ENCODE peak calls at places on chromosomes 13 and 19, in six cellular contexts. One of them, this sample, is unnamed.

GRCh38 chr13:44649834-44650233 is 73.7 kb upstream of the TSC22D1 start:
- DNase-seq in ascending aorta: no peak
- DNase-seq in stimulated activated CD8-positive, alpha-beta memory T cell treated with anti-CD3 and anti-CD28 coated beads, Interleukin-12 subunit alpha, Interleukin-12 subunit beta, amount 100 ng/mL, for 4 hours: no peak
- DNase-seq in activated T-helper 9 cell treated with anti-CD3 and anti-CD28 coated beads, Interleukin-2, amount 50 U/mL, for 16 hours: no peak
- DNase-seq in left kidney: no peak
- DNase-seq in astrocyte of the hippocampus: no peak
- DNase-seq in this sample: no peak

GRCh38 chr19:28961772-28962500 is 251.0 kb downstream of the UQCRFS1 start:
- DNase-seq in ascending aorta: no peak
- DNase-seq in stimulated activated CD8-positive, alpha-beta memory T cell treated with anti-CD3 and anti-CD28 coated beads, Interleukin-12 subunit alpha, Interleukin-12 subunit beta, amount 100 ng/mL, for 4 hours: no peak
- DNase-seq in activated T-helper 9 cell treated with anti-CD3 and anti-CD28 coated beads, Interleukin-2, amount 50 U/mL, for 16 hours: no peak
- DNase-seq in left kidney: no peak
- DNase-seq in astrocyte of the hippocampus: no peak
- DNase-seq in this sample: no peak

GRCh38 chr13:20148501-20149183 is 12.2 kb downstream of the GJA3 start:
- DNase-seq in ascending aorta: no peak
- DNase-seq in stimulated activated CD8-positive, alpha-beta memory T cell treated with anti-CD3 and anti-CD28 coated beads, Interleukin-12 subunit alpha, Interleukin-12 subunit beta, amount 100 ng/mL, for 4 hours: no peak
- DNase-seq in activated T-helper 9 cell treated with anti-CD3 and anti-CD28 coated beads, Interleukin-2, amount 50 U/mL, for 16 hours: no peak
- DNase-seq in left kidney: no peak
- DNase-seq in astrocyte of the hippocampus: no peak
- DNase-seq in this sample: no peak

GRCh38 chr19:56221851-56222250 is 19.8 kb downstream of the ZSCAN5C start:
- DNase-seq in ascending aorta: no peak
- DNase-seq in stimulated activated CD8-positive, alpha-beta memory T cell treated with anti-CD3 and anti-CD28 coated beads, Interleukin-12 subunit alpha, Interleukin-12 subunit beta, amount 100 ng/mL, for 4 hours: no peak
- DNase-seq in activated T-helper 9 cell treated with anti-CD3 and anti-CD28 coated beads, Interleukin-2, amount 50 U/mL, for 16 hours: no peak
- DNase-seq in left kidney: no peak
- DNase-seq in astrocyte of the hippocampus: no peak
- DNase-seq in this sample: no peak

GRCh38 chr19:17671906-17672305 is 16.2 kb downstream of the UNC13A start:
- DNase-seq in ascending aorta: no peak
- DNase-seq in stimulated activated CD8-positive, alpha-beta memory T cell treated with anti-CD3 and anti-CD28 coated beads, Interleukin-12 subunit alpha, Interleukin-12 subunit beta, amount 100 ng/mL, for 4 hours: no peak
- DNase-seq in activated T-helper 9 cell treated with anti-CD3 and anti-CD28 coated beads, Interleukin-2, amount 50 U/mL, for 16 hours: no peak
- DNase-seq in left kidney: peak
- DNase-seq in astrocyte of the hippocampus: peak
- DNase-seq in this sample: no peak

GRCh38 chr13:112069063-112069726 is 2.2 kb downstream of the SOX1 start:
- DNase-seq in ascending aorta: no peak
- DNase-seq in stimulated activated CD8-positive, alpha-beta memory T cell treated with anti-CD3 and anti-CD28 coated beads, Interleukin-12 subunit alpha, Interleukin-12 subunit beta, amount 100 ng/mL, for 4 hours: no peak
- DNase-seq in activated T-helper 9 cell treated with anti-CD3 and anti-CD28 coated beads, Interleukin-2, amount 50 U/mL, for 16 hours: no peak
- DNase-seq in left kidney: peak
- DNase-seq in astrocyte of the hippocampus: no peak
- DNase-seq in this sample: no peak

GRCh38 chr13:27259831-27260230 is 8.5 kb downstream of the RPL21 start:
- DNase-seq in ascending aorta: no peak
- DNase-seq in stimulated activated CD8-positive, alpha-beta memory T cell treated with anti-CD3 and anti-CD28 coated beads, Interleukin-12 subunit alpha, Interleukin-12 subunit beta, amount 100 ng/mL, for 4 hours: no peak
- DNase-seq in activated T-helper 9 cell treated with anti-CD3 and anti-CD28 coated beads, Interleukin-2, amount 50 U/mL, for 16 hours: no peak
- DNase-seq in left kidney: no peak
- DNase-seq in astrocyte of the hippocampus: no peak
- DNase-seq in this sample: no peak

GRCh38 chr19:34837262-34837661 is 64.2 kb upstream of the ZNF599 start:
- DNase-seq in ascending aorta: no peak
- DNase-seq in stimulated activated CD8-positive, alpha-beta memory T cell treated with anti-CD3 and anti-CD28 coated beads, Interleukin-12 subunit alpha, Interleukin-12 subunit beta, amount 100 ng/mL, for 4 hours: no peak
- DNase-seq in activated T-helper 9 cell treated with anti-CD3 and anti-CD28 coated beads, Interleukin-2, amount 50 U/mL, for 16 hours: no peak
- DNase-seq in left kidney: no peak
- DNase-seq in astrocyte of the hippocampus: no peak
- DNase-seq in this sample: no peak

GRCh38 chr13:37642201-37642600 is 43.6 kb upstream of the POSTN start:
- DNase-seq in ascending aorta: no peak
- DNase-seq in stimulated activated CD8-positive, alpha-beta memory T cell treated with anti-CD3 and anti-CD28 coated beads, Interleukin-12 subunit alpha, Interleukin-12 subunit beta, amount 100 ng/mL, for 4 hours: no peak
- DNase-seq in activated T-helper 9 cell treated with anti-CD3 and anti-CD28 coated beads, Interleukin-2, amount 50 U/mL, for 16 hours: no peak
- DNase-seq in left kidney: peak
- DNase-seq in astrocyte of the hippocampus: no peak
- DNase-seq in this sample: no peak

GRCh38 chr13:27621366-27622101 is at the start of gene POLR1D:
- DNase-seq in ascending aorta: peak
- DNase-seq in stimulated activated CD8-positive, alpha-beta memory T cell treated with anti-CD3 and anti-CD28 coated beads, Interleukin-12 subunit alpha, Interleukin-12 subunit beta, amount 100 ng/mL, for 4 hours: peak
- DNase-seq in activated T-helper 9 cell treated with anti-CD3 and anti-CD28 coated beads, Interleukin-2, amount 50 U/mL, for 16 hours: peak
- DNase-seq in left kidney: peak
- DNase-seq in astrocyte of the hippocampus: peak
- DNase-seq in this sample: peak

GRCh38 chr13:73365240-73365639 is 306.4 kb downstream of the KLF5 start:
- DNase-seq in ascending aorta: no peak
- DNase-seq in stimulated activated CD8-positive, alpha-beta memory T cell treated with anti-CD3 and anti-CD28 coated beads, Interleukin-12 subunit alpha, Interleukin-12 subunit beta, amount 100 ng/mL, for 4 hours: no peak
- DNase-seq in activated T-helper 9 cell treated with anti-CD3 and anti-CD28 coated beads, Interleukin-2, amount 50 U/mL, for 16 hours: no peak
- DNase-seq in left kidney: peak
- DNase-seq in astrocyte of the hippocampus: peak
- DNase-seq in this sample: no peak

GRCh38 chr19:55210120-55210493 is 806 bp upstream of the PTPRH start:
- DNase-seq in ascending aorta: no peak
- DNase-seq in stimulated activated CD8-positive, alpha-beta memory T cell treated with anti-CD3 and anti-CD28 coated beads, Interleukin-12 subunit alpha, Interleukin-12 subunit beta, amount 100 ng/mL, for 4 hours: no peak
- DNase-seq in activated T-helper 9 cell treated with anti-CD3 and anti-CD28 coated beads, Interleukin-2, amount 50 U/mL, for 16 hours: no peak
- DNase-seq in left kidney: no peak
- DNase-seq in astrocyte of the hippocampus: peak
- DNase-seq in this sample: no peak

GRCh38 chr19:45278087-45278486 is 27.0 kb downstream of the MARK4 start:
- DNase-seq in ascending aorta: no peak
- DNase-seq in stimulated activated CD8-positive, alpha-beta memory T cell treated with anti-CD3 and anti-CD28 coated beads, Interleukin-12 subunit alpha, Interleukin-12 subunit beta, amount 100 ng/mL, for 4 hours: no peak
- DNase-seq in activated T-helper 9 cell treated with anti-CD3 and anti-CD28 coated beads, Interleukin-2, amount 50 U/mL, for 16 hours: no peak
- DNase-seq in left kidney: no peak
- DNase-seq in astrocyte of the hippocampus: no peak
- DNase-seq in this sample: no peak

GRCh38 chr13:77139311-77139710 is 112.4 kb upstream of the FBXL3 start:
- DNase-seq in ascending aorta: no peak
- DNase-seq in stimulated activated CD8-positive, alpha-beta memory T cell treated with anti-CD3 and anti-CD28 coated beads, Interleukin-12 subunit alpha, Interleukin-12 subunit beta, amount 100 ng/mL, for 4 hours: no peak
- DNase-seq in activated T-helper 9 cell treated with anti-CD3 and anti-CD28 coated beads, Interleukin-2, amount 50 U/mL, for 16 hours: no peak
- DNase-seq in left kidney: no peak
- DNase-seq in astrocyte of the hippocampus: peak
- DNase-seq in this sample: no peak

GRCh38 chr13:44756411-44756810 is 180.3 kb upstream of the TSC22D1 start:
- DNase-seq in ascending aorta: no peak
- DNase-seq in stimulated activated CD8-positive, alpha-beta memory T cell treated with anti-CD3 and anti-CD28 coated beads, Interleukin-12 subunit alpha, Interleukin-12 subunit beta, amount 100 ng/mL, for 4 hours: no peak
- DNase-seq in activated T-helper 9 cell treated with anti-CD3 and anti-CD28 coated beads, Interleukin-2, amount 50 U/mL, for 16 hours: no peak
- DNase-seq in left kidney: no peak
- DNase-seq in astrocyte of the hippocampus: no peak
- DNase-seq in this sample: no peak

GRCh38 chr19:43316591-43317319 is 36.7 kb upstream of the CD177 start:
- DNase-seq in ascending aorta: no peak
- DNase-seq in stimulated activated CD8-positive, alpha-beta memory T cell treated with anti-CD3 and anti-CD28 coated beads, Interleukin-12 subunit alpha, Interleukin-12 subunit beta, amount 100 ng/mL, for 4 hours: no peak
- DNase-seq in activated T-helper 9 cell treated with anti-CD3 and anti-CD28 coated beads, Interleukin-2, amount 50 U/mL, for 16 hours: no peak
- DNase-seq in left kidney: peak
- DNase-seq in astrocyte of the hippocampus: no peak
- DNase-seq in this sample: no peak

GRCh38 chr19:1224847-1225246 is 13.0 kb downstream of the CBARP start:
- DNase-seq in ascending aorta: no peak
- DNase-seq in stimulated activated CD8-positive, alpha-beta memory T cell treated with anti-CD3 and anti-CD28 coated beads, Interleukin-12 subunit alpha, Interleukin-12 subunit beta, amount 100 ng/mL, for 4 hours: no peak
- DNase-seq in activated T-helper 9 cell treated with anti-CD3 and anti-CD28 coated beads, Interleukin-2, amount 50 U/mL, for 16 hours: no peak
- DNase-seq in left kidney: no peak
- DNase-seq in astrocyte of the hippocampus: no peak
- DNase-seq in this sample: no peak